ENCODE peak calls at places on chromosomes 6 and 20, in six cellular contexts. T is choroid plexus epithelial cell, J is HFF-Myc, A is cardiac muscle cell, N is neural crest cell, L is HCT116. W is an unnamed sample.
A peak's percentile ranks its signal among the peaks of the same experiment; 100 is the strongest.

GRCh38 chr20:20364016-20364746 is 3.7 kb upstream of the INSM1 start:
- DNase-seq in T (no peak), J (no peak), L (no peak), N (peak; percentile 34), A (peak; percentile 14), W (peak; percentile 14)

GRCh38 chr6:326896-327537 is 34.7 kb downstream of the DUSP22 start:
- DNase-seq in T (no peak), N (no peak), A (no peak), J (no peak), L (no peak), W (no peak)

GRCh38 chr6:7313505-7314165 is 636 bp upstream of the SSR1 start:
- DNase-seq in J (no peak), A (no peak), L (no peak), T (no peak), N (no peak), W (no peak)

GRCh38 chr6:21722488-21722887 is 128.9 kb downstream of the SOX4 start:
- DNase-seq in J (no peak), A (no peak), N (no peak), L (no peak), T (no peak), W (no peak)

GRCh38 chr6:83853178-83853967 is at the start of gene RIPPLY2:
- DNase-seq in T (peak; percentile 36), A (peak; percentile 64), L (no peak), J (no peak), N (peak; percentile 29), W (peak; percentile 15)

GRCh38 chr6:25922301-25922700 is 8.2 kb downstream of the SLC17A2 start:
- DNase-seq in A (no peak), L (no peak), T (no peak), J (no peak), N (no peak), W (no peak)

GRCh38 chr6:129117355-129117754 is 234.4 kb downstream of the LAMA2 start:
- DNase-seq in N (no peak), T (peak; percentile 31), L (no peak), A (no peak), J (no peak), W (no peak)

GRCh38 chr6:43456737-43457126 is 1.4 kb upstream of the DLK2 start:
- DNase-seq in A (no peak), N (no peak), L (no peak), J (no peak), T (no peak), W (no peak)

GRCh38 chr20:8829232-8829631 is 239.7 kb upstream of the PLCB4 start:
- DNase-seq in T (no peak), A (no peak), J (no peak), L (no peak), N (no peak), W (no peak)

GRCh38 chr6:154318711-154319110 is 37.9 kb downstream of the IPCEF1 start:
- DNase-seq in N (no peak), A (no peak), L (no peak), T (no peak), J (no peak), W (no peak)

GRCh38 chr6:105714846-105715245 is 312.0 kb upstream of the PREP start:
- DNase-seq in N (no peak), L (no peak), A (no peak), J (no peak), T (no peak), W (no peak)

GRCh38 chr6:20213271-20213798 is 1.1 kb upstream of the MBOAT1 start:
- DNase-seq in L (no peak), T (peak; percentile 12), N (no peak), A (peak; percentile 14), J (no peak), W (no peak)

GRCh38 chr6:26363882-26364825 is 844 bp upstream of the BTN3A2 start:
- DNase-seq in L (no peak), T (peak; percentile 36), N (no peak), J (no peak), A (no peak), W (no peak)

GRCh38 chr6:143940011-143940597 is 68.0 kb downstream of the PLAGL1 start:
- DNase-seq in T (peak; percentile 72), A (peak; percentile 59), N (peak; percentile 25), J (peak; percentile 35), L (peak; percentile 62), W (no peak)

GRCh38 chr6:84415068-84415467 is 187.6 kb upstream of the CEP162 start:
- DNase-seq in N (no peak), J (no peak), A (no peak), T (no peak), L (no peak), W (no peak)

GRCh38 chr20:4439461-4439860 is 282.2 kb upstream of the PRND start:
- DNase-seq in A (no peak), L (no peak), N (no peak), J (no peak), T (no peak), W (no peak)

GRCh38 chr6:107550241-107550840 is 60.4 kb downstream of the SOBP start:
- DNase-seq in N (no peak), L (no peak), T (no peak), J (no peak), A (no peak), W (no peak)

GRCh38 chr6:4039348-4039747 is 39.6 kb downstream of the FAM217A start:
- DNase-seq in N (no peak), L (no peak), J (no peak), A (peak; percentile 12), T (peak; percentile 57), W (no peak)

GRCh38 chr6:129402244-129402643 is 307.7 kb downstream of the ARHGAP18 start:
- DNase-seq in J (no peak), T (peak; percentile 9), A (no peak), L (no peak), N (no peak), W (no peak)

GRCh38 chr20:38346247-38346651 is at the start of gene LBP:
- DNase-seq in A (no peak), N (no peak), J (no peak), T (no peak), L (no peak), W (no peak)

GRCh38 chr6:49553353-49553752 is 2.9 kb downstream of the C6orf141 start:
- DNase-seq in A (no peak), J (no peak), L (peak; percentile 63), T (no peak), N (no peak), W (no peak)

GRCh38 chr20:43448748-43449535 is 8.8 kb upstream of the SRSF6 start:
- DNase-seq in A (peak; percentile 59), N (peak; percentile 40), L (peak; percentile 36), T (peak; percentile 67), J (no peak), W (no peak)

GRCh38 chr20:63749597-63750508 is 10.3 kb downstream of the SLC2A4RG start:
- DNase-seq in J (no peak), L (no peak), T (no peak), A (no peak), N (no peak), W (no peak)

DNA sequence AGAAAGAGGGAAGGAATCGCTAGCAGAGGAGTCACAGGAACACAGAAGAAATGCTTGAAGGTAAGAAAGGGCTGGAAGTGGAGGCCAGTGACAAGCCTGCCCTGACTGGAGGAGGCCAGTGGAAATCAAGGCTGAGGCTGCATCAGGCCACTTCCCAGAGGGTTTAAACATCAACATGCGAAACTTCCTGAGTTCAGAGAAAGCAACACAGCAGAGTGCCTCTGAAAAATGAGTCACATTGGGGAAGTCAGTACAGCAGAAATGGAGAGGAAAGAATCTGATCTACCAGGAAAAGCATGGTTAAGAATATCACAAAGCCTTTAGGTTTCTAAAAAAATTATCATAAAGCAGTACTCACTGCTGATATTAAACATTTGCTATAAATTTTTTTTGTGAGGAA is 23.3 kb downstream of the NAPB start:
- DNase-seq in L (no peak), J (no peak), T (peak; percentile 78), A (no peak), N (no peak), W (no peak)
- TF ChIP-seq CTCF in L (no peak), J (no peak), T (no peak), A (no peak), N (no peak), W (no peak)

GRCh38 chr6:148697895-148698440 is 48.9 kb upstream of the UST start:
- DNase-seq in T (no peak), L (no peak), J (no peak), A (no peak), N (no peak), W (no peak)

GRCh38 chr6:148701393-148701774 is 45.4 kb upstream of the UST start:
- DNase-seq in N (no peak), A (no peak), J (no peak), L (no peak), T (no peak), W (no peak)

GRCh38 chr6:148700047-148700712 is 46.6 kb upstream of the UST start:
- DNase-seq in T (no peak), L (no peak), A (no peak), N (no peak), J (no peak), W (no peak)

GRCh38 chr6:148698671-148699180 is 48.1 kb upstream of the UST start:
- DNase-seq in L (no peak), T (no peak), A (no peak), N (no peak), J (no peak), W (no peak)

GRCh38 chr6:148700713-148701392 is 46.0 kb upstream of the UST start:
- DNase-seq in A (no peak), T (peak; percentile 60), L (no peak), J (no peak), N (no peak), W (no peak)
- TF ChIP-seq CTCF in A (no peak), T (peak; percentile 25), L (no peak), J (no peak), N (no peak), W (no peak)

GRCh38 chr20:59242714-59243626 is 57.4 kb upstream of the EDN3 start:
- DNase-seq in T (no peak), A (no peak), J (no peak), N (no peak), L (no peak), W (no peak)
- TF ChIP-seq CTCF in T (no peak), A (no peak), J (no peak), N (no peak), L (no peak), W (no peak)

GRCh38 chr6:134703206-134703605 is 246.7 kb downstream of the ALDH8A1 start:
- DNase-seq in A (no peak), L (no peak), T (no peak), N (no peak), J (no peak), W (no peak)

GRCh38 chr6:134698228-134698627 is 251.7 kb downstream of the ALDH8A1 start:
- DNase-seq in T (no peak), N (no peak), J (no peak), A (no peak), L (no peak), W (no peak)

GRCh38 chr6:134706153-134706552 is 243.7 kb downstream of the ALDH8A1 start:
- DNase-seq in A (no peak), N (no peak), L (no peak), J (no peak), T (no peak), W (no peak)

GRCh38 chr6:134702279-134702678 is 247.6 kb downstream of the ALDH8A1 start:
- DNase-seq in L (no peak), T (no peak), J (no peak), N (no peak), A (no peak), W (no peak)

DNA sequence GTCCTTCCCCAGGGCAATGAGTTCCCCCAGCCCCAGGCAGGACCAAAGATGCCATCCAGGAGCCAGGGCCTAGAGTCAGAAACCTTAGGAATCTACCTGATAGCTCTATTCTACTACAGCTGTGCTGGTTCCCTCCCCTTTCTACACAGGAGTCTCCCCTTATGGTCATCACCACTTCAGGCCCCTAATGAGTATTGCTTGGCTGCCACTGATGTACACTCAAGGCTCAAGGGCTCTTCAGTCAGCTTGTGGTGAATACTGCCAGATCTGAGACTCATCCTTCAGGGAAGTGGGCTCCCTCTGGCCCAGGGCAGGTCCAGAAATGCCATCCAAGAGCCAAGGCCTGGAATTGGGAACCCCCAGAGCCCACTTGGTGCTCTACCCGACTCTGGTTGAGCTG is 248.6 kb downstream of the ALDH8A1 start:
- DNase-seq in T (no peak), L (no peak), N (no peak), A (no peak), J (no peak), W (no peak)
- TF ChIP-seq CTCF in T (no peak), L (no peak), N (no peak), A (no peak), J (no peak), W (no peak)